ENCODE peak calls at places on chromosomes 3 and 15, in nine cellular contexts. O is GM20000, Y is GM06990, D is fibroblast of the aortic adventitia, M is cardiac muscle cell, W is lower lobe of right lung, C is BJ, J is heart left ventricle, G is choroid plexus epithelial cell. T is an unnamed sample.

GRCh38 chr15:45200799-45201556 is 13.2 kb upstream of the SHF start:
- DNase-seq in O (no peak), Y (peak), D (peak), M (peak), W (peak), C (peak), J (peak), G (peak), T (peak)

GRCh38 chr3:114447545-114447944 is 153.7 kb downstream of the TIGIT start:
- DNase-seq in O (no peak), Y (no peak), D (no peak), M (no peak), W (no peak), C (no peak), J (no peak), G (peak), T (peak)

GRCh38 chr3:100023150-100023549 is 91.2 kb downstream of the FILIP1L start:
- DNase-seq in O (no peak), Y (no peak), D (peak), M (no peak), W (no peak), C (no peak), J (no peak), G (no peak), T (no peak)

GRCh38 chr3:196192036-196193001 is 18.9 kb downstream of the ZDHHC19 start:
- DNase-seq in O (no peak), Y (peak), D (no peak), M (no peak), W (peak), C (no peak), J (peak), G (no peak), T (peak)

GRCh38 chr15:82918607-82919230 is 33.8 kb downstream of the HOMER2 start:
- DNase-seq in O (no peak), Y (no peak), D (no peak), M (no peak), W (no peak), C (no peak), J (no peak), G (no peak), T (no peak)

GRCh38 chr3:68972358-68972979 is 40.1 kb upstream of the TAFA4 start:
- DNase-seq in O (peak), Y (no peak), D (peak), M (peak), W (no peak), C (no peak), J (no peak), G (peak), T (peak)

GRCh38 chr15:57675481-57676181 is 30.9 kb upstream of the POLR2M start:
- DNase-seq in O (no peak), Y (no peak), D (no peak), M (no peak), W (no peak), C (no peak), J (no peak), G (no peak), T (no peak)

GRCh38 chr15:100131321-100132224 is 210.2 kb downstream of the ADAMTS17 start:
- DNase-seq in O (peak), Y (peak), D (no peak), M (peak), W (peak), C (no peak), J (peak), G (peak), T (no peak)

DNA sequence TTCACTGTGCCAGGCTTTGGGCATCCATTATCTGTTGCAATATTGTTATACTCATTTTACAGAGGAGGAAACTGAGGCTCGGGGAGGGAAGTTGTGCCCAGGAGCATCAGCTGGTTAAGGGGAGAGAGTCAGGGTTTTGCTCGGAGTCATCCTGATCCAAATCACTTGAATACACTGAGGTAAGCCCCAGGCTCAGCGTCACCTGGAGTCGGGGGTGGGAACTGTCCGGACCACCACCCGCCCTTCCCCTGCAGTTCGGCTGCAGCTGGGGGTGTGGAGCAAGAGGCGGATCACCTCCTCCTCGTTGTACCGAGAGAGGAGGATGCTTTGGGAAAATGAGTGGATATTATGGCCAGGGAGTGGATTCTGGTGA is 646 bp downstream of the HRH1 start:
- DNase-seq in O (no peak), Y (no peak), D (peak), M (no peak), W (no peak), C (no peak), J (no peak), G (peak), T (no peak)
- TF ChIP-seq CTCF in O (no peak), Y (no peak), D (peak), M (no peak), W (no peak), C (no peak), J (no peak), G (peak), T (no peak)

GRCh38 chr3:22908974-22909507 is 294.1 kb upstream of the UBE2E2 start:
- DNase-seq in O (no peak), Y (no peak), D (no peak), M (no peak), W (no peak), C (no peak), J (no peak), G (no peak), T (no peak)
- TF ChIP-seq CTCF in O (no peak), Y (no peak), D (no peak), M (no peak), W (no peak), C (no peak), J (peak), G (no peak), T (no peak)

DNA sequence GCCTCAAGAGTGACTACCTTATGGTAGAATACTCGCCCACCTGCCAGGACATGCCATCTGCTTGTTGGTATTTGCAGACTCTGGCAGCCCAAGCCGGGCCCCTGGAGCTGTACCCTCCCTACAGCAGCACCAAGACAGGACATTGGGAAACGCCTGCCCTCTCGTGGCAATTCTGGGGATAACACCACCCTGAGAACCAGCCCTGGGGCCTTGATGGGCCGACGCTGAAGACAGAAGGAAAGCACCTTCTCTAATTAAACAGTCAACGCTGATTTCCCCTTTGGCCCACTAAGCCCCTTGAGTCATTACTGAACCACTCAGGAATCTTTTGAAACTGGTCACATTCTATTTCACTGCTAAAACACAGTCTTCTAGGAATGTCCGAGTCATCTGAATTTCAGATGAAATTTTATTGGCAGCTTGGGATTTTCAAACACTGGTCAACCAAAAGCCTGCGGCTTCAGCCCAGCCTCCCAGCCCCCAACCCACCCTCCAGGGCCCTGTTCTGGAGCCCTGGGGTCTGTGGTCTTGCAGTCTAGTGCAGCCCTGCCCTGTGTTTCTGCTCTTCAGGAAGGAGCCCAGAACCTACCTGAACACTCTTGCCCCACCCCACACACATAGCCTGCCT is 91.3 kb downstream of the TMEM266 start:
- DNase-seq in O (peak), Y (peak), D (peak), M (peak), W (peak), C (peak), J (peak), G (peak), T (peak)
- TF ChIP-seq CTCF in O (peak), Y (peak), D (peak), M (peak), W (peak), C (peak), J (peak), G (peak), T (peak)

GRCh38 chr15:61702224-61703120 is 357.8 kb downstream of the VPS13C start:
- DNase-seq in O (no peak), Y (no peak), D (no peak), M (no peak), W (no peak), C (no peak), J (no peak), G (no peak), T (no peak)
- TF ChIP-seq CTCF in O (no peak), Y (no peak), D (no peak), M (no peak), W (no peak), C (no peak), J (no peak), G (no peak), T (no peak)

DNA sequence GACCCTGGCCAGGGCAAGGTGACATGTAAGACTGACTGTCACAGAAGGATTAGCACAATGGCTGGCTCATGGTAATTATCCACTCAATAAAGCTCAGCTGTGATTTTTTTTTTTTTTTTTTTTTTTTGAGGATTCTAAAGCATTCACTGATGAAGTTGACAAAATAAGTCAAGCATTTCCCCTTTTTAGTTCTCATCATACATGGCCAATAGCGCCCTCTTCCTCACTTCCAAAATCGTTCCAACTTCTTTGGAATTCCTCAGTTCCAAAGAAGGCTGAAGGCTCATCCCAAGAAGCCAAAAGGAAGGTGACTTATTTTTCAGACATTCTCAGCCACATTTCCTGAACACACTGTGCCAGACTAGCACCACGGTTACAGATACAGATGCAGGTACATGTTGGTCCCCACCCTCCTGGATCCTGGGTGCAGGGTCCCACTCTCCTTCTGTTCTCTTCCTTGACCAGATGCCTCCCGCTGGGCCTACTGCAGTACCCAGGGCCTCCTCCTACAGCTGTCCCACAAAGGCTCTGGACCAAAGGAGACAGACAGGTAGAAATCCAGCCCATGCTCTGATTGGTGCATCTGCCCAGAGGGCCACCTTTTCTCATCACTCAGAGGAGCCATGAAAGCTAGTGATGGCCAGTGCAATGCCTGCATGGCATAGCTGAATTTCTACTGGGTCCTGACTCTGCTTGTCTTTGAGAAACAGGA is 202.6 kb downstream of the UACA start:
- DNase-seq in O (no peak), Y (no peak), D (no peak), M (no peak), W (no peak), C (no peak), J (no peak), G (no peak), T (no peak)
- TF ChIP-seq CTCF in O (no peak), Y (no peak), D (no peak), M (no peak), W (no peak), C (no peak), J (no peak), G (no peak), T (no peak)